ENCODE peak calls at places on chromosome 17, in ten cellular contexts. K is astrocyte of the spinal cord; R is stimulated activated CD8-positive, alpha-beta memory T cell treated with anti-CD3 and anti-CD28 coated beads, Interleukin-4, amount 100 ng/mL, for 24 hours; O is stimulated activated CD4-positive, alpha-beta T cell treated with anti-CD3 and anti-CD28 coated beads, Interleukin-1b, Interleukin-23, amount 100 ng/mL, for 24 hours; F is CD8-positive, alpha-beta T cell; P is DND-41; B is progenitor cell of endocrine pancreas; X is A673; S is GM06990; J is GM12891. N is an unnamed sample.

GRCh38 chr17:8189041-8189710 is 804 bp downstream of the BORCS6 start:
- DNase-seq in S (peak; percentile 54), K (no peak), F (peak; percentile 43), X (no peak), O (no peak), J (no peak), R (no peak), P (peak; percentile 27), B (peak; percentile 24), N (no peak)

GRCh38 chr17:75643033-75644017 is 10.1 kb downstream of the SMIM5 start:
- DNase-seq in F (no peak), B (no peak), R (no peak), X (no peak), S (no peak), J (no peak), P (no peak), K (no peak), O (no peak), N (no peak)

GRCh38 chr17:80456465-80457235 is 19.8 kb downstream of the NPTX1 start:
- DNase-seq in P (no peak), B (no peak), F (no peak), S (no peak), O (no peak), X (no peak), K (no peak), J (no peak), R (no peak), N (no peak)

GRCh38 chr17:66576473-66576872 is 258.4 kb upstream of the CACNG5 start:
- DNase-seq in F (no peak), O (no peak), X (no peak), K (no peak), P (no peak), R (no peak), B (no peak), S (no peak), J (no peak), N (no peak)

GRCh38 chr17:17587614-17588336 is 3.7 kb downstream of the PEMT start:
- DNase-seq in K (no peak), F (no peak), J (no peak), P (no peak), X (no peak), O (no peak), R (no peak), S (no peak), B (no peak), N (no peak)

GRCh38 chr17:13597723-13598347 is 3.9 kb downstream of the HS3ST3A1 start:
- DNase-seq in F (no peak), X (peak; percentile 33), P (peak; percentile 41), O (no peak), B (no peak), S (no peak), K (peak; percentile 78), R (no peak), J (peak; percentile 7), N (peak; percentile 24)

GRCh38 chr17:50908860-50909764 is 43.0 kb upstream of the TOB1 start:
- DNase-seq in J (no peak), B (peak; percentile 28), P (no peak), K (peak; percentile 67), F (peak; percentile 82), O (no peak), X (no peak), S (no peak), R (no peak), N (no peak)

GRCh38 chr17:32298721-32299578 is 33.3 kb downstream of the RHBDL3 start:
- DNase-seq in R (no peak), O (no peak), F (no peak), S (no peak), X (peak; percentile 78), B (no peak), P (no peak), J (no peak), K (no peak), N (no peak)

GRCh38 chr17:27430882-27431491 is 25.3 kb upstream of the KSR1 start:
- DNase-seq in P (peak; percentile 8), K (peak; percentile 35), R (no peak), S (no peak), X (peak; percentile 41), O (no peak), F (no peak), B (peak; percentile 32), J (no peak), N (no peak)

GRCh38 chr17:75011788-75012319 is 616 bp upstream of the MRPL58 start:
- DNase-seq in O (no peak), F (no peak), S (no peak), K (peak; percentile 62), J (no peak), P (no peak), B (no peak), X (peak; percentile 63), R (no peak), N (peak; percentile 47)

GRCh38 chr17:75078097-75079022 is 9.4 kb upstream of the SLC16A5 start:
- DNase-seq in P (no peak), X (peak; percentile 29), O (no peak), J (no peak), S (peak; percentile 56), F (no peak), B (no peak), R (no peak), K (peak; percentile 76), N (no peak)

GRCh38 chr17:64448665-64449512 is at the start of gene MILR1:
- DNase-seq in J (no peak), S (peak; percentile 44), B (no peak), R (no peak), P (no peak), X (no peak), F (no peak), O (no peak), K (peak; percentile 31), N (no peak)

GRCh38 chr17:78812849-78813248 is 27.8 kb downstream of the USP36 start:
- DNase-seq in P (no peak), X (no peak), S (no peak), J (no peak), K (no peak), O (no peak), B (no peak), R (no peak), F (no peak), N (no peak)

GRCh38 chr17:61495161-61495857 is 43.1 kb downstream of the TBX4 start:
- DNase-seq in O (no peak), R (no peak), K (peak; percentile 17), S (peak; percentile 14), F (no peak), J (no peak), X (peak; percentile 9), B (no peak), P (no peak), N (no peak)

GRCh38 chr17:51869387-51869786 is 289.1 kb downstream of the CA10 start:
- DNase-seq in K (no peak), J (no peak), X (peak; percentile 44), P (peak; percentile 51), B (peak; percentile 45), S (no peak), O (no peak), R (no peak), F (no peak), N (no peak)

GRCh38 chr17:2067559-2067958 is 12.7 kb downstream of the HIC1 start:
- DNase-seq in O (no peak), B (no peak), P (peak; percentile 27), R (no peak), K (peak; percentile 86), F (no peak), S (no peak), J (no peak), X (no peak), N (no peak)

GRCh38 chr17:7241783-7242716 is at the start of gene GABARAP:
- DNase-seq in O (peak; percentile 87), B (peak; percentile 88), X (peak; percentile 96), J (peak; percentile 59), F (peak; percentile 90), K (peak; percentile 95), R (peak; percentile 86), S (peak; percentile 88), P (peak; percentile 89), N (peak; percentile 93)

GRCh38 chr17:41629316-41629715 is 4.9 kb upstream of the KRT17 start:
- DNase-seq in F (no peak), J (no peak), X (no peak), O (no peak), P (no peak), B (no peak), K (no peak), R (no peak), S (no peak), N (no peak)

GRCh38 chr17:42171831-42172230 is 9.1 kb downstream of the KCNH4 start:
- DNase-seq in B (no peak), X (no peak), F (no peak), P (no peak), R (no peak), O (no peak), S (no peak), K (no peak), J (no peak), N (no peak)

GRCh38 chr17:29345066-29345465 is 45.1 kb upstream of the TAOK1 start:
- DNase-seq in S (no peak), X (no peak), O (no peak), B (no peak), F (no peak), K (no peak), P (no peak), R (no peak), J (no peak), N (no peak)

GRCh38 chr17:61408151-61409041 is 8.8 kb downstream of the TBX2 start:
- DNase-seq in K (no peak), F (no peak), O (no peak), X (no peak), B (no peak), P (no peak), J (peak; percentile 9), R (no peak), S (no peak), N (no peak)

GRCh38 chr17:81253358-81254131 is 14.4 kb downstream of the NDUFAF8 start:
- DNase-seq in X (peak; percentile 59), K (no peak), R (peak; percentile 40), P (peak; percentile 63), F (peak; percentile 64), O (peak; percentile 36), J (peak; percentile 61), S (no peak), B (no peak), N (peak; percentile 26)

GRCh38 chr17:81831563-81831956 is 1.5 kb downstream of the MCRIP1 start:
- DNase-seq in S (no peak), K (no peak), O (no peak), F (no peak), J (no peak), X (no peak), B (no peak), P (peak; percentile 14), R (no peak), N (no peak)